ENCODE peak calls at places on chromosome 17, in five cellular contexts. B is anterior cingulate cortex; J is naive thymus-derived CD8-positive, alpha-beta T cell; C is CD4-positive, alpha-beta memory T cell; A is stimulated activated CD4-positive, alpha-beta T cell treated with anti-CD3 and anti-CD28 coated beads, Interleukin-15, amount 100 ng/mL, for 1 hour. E is an unnamed sample.

GRCh38 chr17:27558842-27559505 is 72.0 kb upstream of the LGALS9 start:
- DNase-seq in J (no peak), A (no peak), C (no peak), B (no peak), E (no peak)

GRCh38 chr17:36936455-36936934 is 780 bp upstream of the LHX1 start:
- DNase-seq in J (peak), C (no peak), A (no peak), B (no peak), E (no peak)

GRCh38 chr17:78411241-78411855 is 32.9 kb downstream of the PGS1 start:
- DNase-seq in J (no peak), B (no peak), A (no peak), C (no peak), E (no peak)

GRCh38 chr17:48601528-48602430 is 3.0 kb downstream of the HOXB6 start:
- DNase-seq in A (no peak), C (no peak), J (no peak), B (no peak), E (no peak)

GRCh38 chr17:31319253-31319661 is 2.2 kb downstream of the EVI2A start:
- DNase-seq in C (peak), A (no peak), J (peak), B (no peak), E (no peak)

GRCh38 chr17:57895382-57896060 is 45.7 kb upstream of the MRPS23 start:
- DNase-seq in C (no peak), J (no peak), B (no peak), A (no peak), E (no peak)

GRCh38 chr17:76394166-76394565 is 9.8 kb downstream of the SPHK1 start:
- DNase-seq in A (no peak), C (no peak), B (no peak), J (no peak), E (peak)

GRCh38 chr17:81254955-81255717 is 16.0 kb downstream of the NDUFAF8 start:
- DNase-seq in A (no peak), C (no peak), J (no peak), B (peak), E (no peak)

GRCh38 chr17:78391843-78392242 is 13.4 kb downstream of the PGS1 start:
- DNase-seq in A (no peak), J (no peak), B (no peak), C (no peak), E (peak)

GRCh38 chr17:34236341-34236892 is 18.7 kb upstream of the CCL2 start:
- DNase-seq in B (no peak), C (no peak), J (no peak), A (no peak), E (no peak)

GRCh38 chr17:28549274-28550132 is 2.9 kb downstream of the UNC119 start:
- DNase-seq in A (no peak), B (no peak), J (peak), C (peak), E (no peak)

GRCh38 chr17:49217651-49218413 is 7.3 kb downstream of the ABI3 start:
- DNase-seq in B (no peak), A (no peak), C (peak), J (peak), E (no peak)

GRCh38 chr17:75163074-75163473 is 8.8 kb upstream of the JPT1 start:
- DNase-seq in A (no peak), C (no peak), B (no peak), J (no peak), E (no peak)

GRCh38 chr17:76265624-76266243 is 586 bp downstream of the UBALD2 start:
- DNase-seq in C (peak), A (no peak), J (peak), B (peak), E (peak)

GRCh38 chr17:13601317-13601775 is 383 bp downstream of the HS3ST3A1 start:
- DNase-seq in A (no peak), C (peak), B (no peak), J (no peak), E (no peak)

GRCh38 chr17:32461498-32461852 is 17.2 kb downstream of the PSMD11 start:
- DNase-seq in J (no peak), A (no peak), B (no peak), C (no peak), E (no peak)

GRCh38 chr17:79702071-79702470 is 28.7 kb upstream of the ENPP7 start:
- DNase-seq in C (no peak), B (no peak), J (no peak), A (no peak), E (no peak)

GRCh38 chr17:38871247-38871991 is 1.6 kb downstream of the LASP1 start:
- DNase-seq in B (no peak), J (peak), A (peak), C (peak), E (peak)

GRCh38 chr17:3903881-3904286 is 11.0 kb upstream of the CAMKK1 start:
- DNase-seq in B (no peak), J (no peak), A (no peak), C (no peak), E (no peak)

GRCh38 chr17:41547921-41548843 is 20.1 kb upstream of the KRT19 start:
- DNase-seq in B (no peak), A (peak), C (no peak), J (no peak), E (peak)

GRCh38 chr17:77555741-77556291 is 402.7 kb upstream of the TNRC6C start:
- DNase-seq in J (peak), C (peak), B (peak), A (no peak), E (peak)

GRCh38 chr17:15777717-15778116 is 45.6 kb downstream of the TBC1D26 start:
- DNase-seq in J (no peak), B (no peak), A (no peak), C (no peak), E (no peak)

GRCh38 chr17:13393841-13394710 is 207.7 kb downstream of the HS3ST3A1 start:
- DNase-seq in A (no peak), J (no peak), C (no peak), B (no peak), E (peak)

GRCh38 chr17:31802502-31802901 is 56.5 kb downstream of the COPRS start:
- DNase-seq in J (no peak), C (no peak), B (no peak), A (no peak), E (no peak)

GRCh38 chr17:31398381-31399275 is 7.2 kb downstream of the RAB11FIP4 start:
- DNase-seq in B (no peak), A (no peak), C (no peak), J (no peak), E (no peak)

GRCh38 chr17:36731091-36731490 is 129.7 kb downstream of the MRM1 start:
- DNase-seq in A (no peak), J (no peak), B (no peak), C (no peak), E (no peak)

GRCh38 chr17:77909816-77910215 is 48.7 kb upstream of the TNRC6C start:
- DNase-seq in C (no peak), B (no peak), A (no peak), J (no peak), E (no peak)

GRCh38 chr17:39404542-39405378 is 3.3 kb upstream of the FBXL20 start:
- DNase-seq in J (no peak), A (no peak), B (no peak), C (no peak), E (peak)

GRCh38 chr17:2693561-2694380 is 17.8 kb downstream of the CLUH start:
- DNase-seq in J (no peak), B (no peak), A (no peak), C (no peak), E (no peak)

GRCh38 chr17:45425125-45425983 is 7.3 kb downstream of the ARHGAP27 start:
- DNase-seq in J (no peak), B (no peak), A (no peak), C (no peak), E (peak)

GRCh38 chr17:15502315-15503112 is 35.1 kb upstream of the CDRT4 start:
- DNase-seq in C (peak), B (peak), J (peak), A (peak), E (peak)

GRCh38 chr17:33964344-33964979 is 290.6 kb upstream of the CCL2 start:
- DNase-seq in B (no peak), J (peak), C (peak), A (no peak), E (no peak)

GRCh38 chr17:50872710-50873424 is 6.7 kb upstream of the TOB1 start:
- DNase-seq in C (peak), B (no peak), A (no peak), J (peak), E (peak)

GRCh38 chr17:79840204-79840988 is 1.2 kb upstream of the CBX4 start:
- DNase-seq in B (no peak), C (peak), A (no peak), J (no peak), E (no peak)

GRCh38 chr17:76524598-76525512 is 12.7 kb downstream of the CYGB start:
- DNase-seq in C (no peak), B (no peak), A (no peak), J (no peak), E (no peak)